ENCODE peak calls at places on chromosomes 11 and 22, in eight cellular contexts. V is stomach; Y is PC-3; R is effector memory CD4-positive, alpha-beta T cell; B is IMR-90; K is suprapubic skin; I is cardiac muscle cell; Q is A549. L is an unnamed sample. For H3K9me3 and H3K4me1, the result is how much of the 10 kb centered on the place peaks cover.

GRCh38 chr11:92711913-92712312 is 257.5 kb upstream of the MTNR1B start:
- DNase-seq in V (no peak), Y (peak), R (no peak), B (no peak), K (no peak), I (no peak), Q (no peak), L (no peak)

GRCh38 chr11:128867277-128867676 is at the start of gene KCNJ1:
- DNase-seq in V (no peak), Y (peak), R (no peak), B (no peak), K (no peak), I (no peak), Q (no peak), L (no peak)

GRCh38 chr11:95098826-95099225 is 9.2 kb downstream of the ENDOD1 start:
- DNase-seq in V (no peak), Y (no peak), R (no peak), B (no peak), K (no peak), I (no peak), Q (no peak), L (no peak)

GRCh38 chr11:116723511-116723910 is 49.3 kb downstream of the BUD13 start:
- DNase-seq in V (no peak), Y (no peak), R (no peak), B (no peak), K (no peak), I (no peak), Q (no peak), L (no peak)

GRCh38 chr22:23137905-23138520 is 3.8 kb downstream of the RSPH14 start:
- DNase-seq in V (no peak), Y (no peak), R (peak), B (no peak), K (no peak), I (no peak), Q (no peak), L (no peak)

GRCh38 chr22:27317961-27318360 is 483.6 kb downstream of the MN1 start:
- DNase-seq in V (no peak), Y (no peak), R (no peak), B (no peak), K (no peak), I (no peak), Q (no peak), L (no peak)

GRCh38 chr11:73172992-73173656 is 31.0 kb upstream of the FCHSD2 start:
- DNase-seq in V (no peak), Y (no peak), R (no peak), B (no peak), K (no peak), I (peak), Q (no peak), L (no peak)

GRCh38 chr11:73461335-73461840 is 85.2 kb downstream of the RELT start:
- DNase-seq in V (no peak), Y (no peak), R (no peak), B (peak), K (no peak), I (no peak), Q (no peak), L (no peak)

GRCh38 chr11:27882066-27882697 is 181.9 kb upstream of the BDNF start:
- DNase-seq in V (no peak), Y (peak), R (no peak), B (peak), K (no peak), I (no peak), Q (no peak), L (peak)

GRCh38 chr11:78080818-78081495 is 1.3 kb upstream of the NDUFC2 start:
- DNase-seq in V (no peak), Y (peak), R (no peak), B (peak), K (no peak), I (no peak), Q (no peak), L (no peak)

GRCh38 chr22:22576244-22576988 is 17.4 kb upstream of the PRAME start:
- DNase-seq in V (peak), Y (peak), R (no peak), B (peak), K (no peak), I (no peak), Q (peak), L (peak)

GRCh38 chr11:126949066-126949945 is 51.3 kb downstream of the KIRREL3 start:
- DNase-seq in V (no peak), Y (no peak), R (no peak), B (peak), K (no peak), I (no peak), Q (no peak), L (peak)

GRCh38 chr22:26547426-26547825 is 35.2 kb upstream of the TFIP11 start:
- DNase-seq in V (no peak), Y (no peak), R (no peak), B (peak), K (no peak), I (no peak), Q (no peak), L (no peak)

GRCh38 chr11:1874406-1875092 is 17.1 kb downstream of the PRR33 start:
- DNase-seq in V (no peak), Y (no peak), R (no peak), B (no peak), K (peak), I (no peak), Q (no peak), L (no peak)

GRCh38 chr22:48531721-48532435 is 1295.8 kb downstream of the BRD1 start:
- DNase-seq in V (no peak), Y (no peak), R (no peak), B (no peak), K (no peak), I (no peak), Q (no peak), L (no peak)

GRCh38 chr22:48530666-48531065 is 1297.0 kb downstream of the BRD1 start:
- DNase-seq in V (no peak), Y (no peak), R (no peak), B (no peak), K (no peak), I (no peak), Q (no peak), L (no peak)

GRCh38 chr22:48531108-48531507 is 1296.6 kb downstream of the BRD1 start:
- DNase-seq in V (no peak), Y (no peak), R (no peak), B (no peak), K (no peak), I (no peak), Q (no peak), L (no peak)

GRCh38 chr22:48523761-48524160 is 1303.9 kb downstream of the BRD1 start:
- DNase-seq in V (no peak), Y (no peak), R (no peak), B (no peak), K (no peak), I (no peak), Q (no peak), L (no peak)

GRCh38 chr22:48528221-48528915 is 1299.3 kb downstream of the BRD1 start:
- DNase-seq in V (peak), Y (no peak), R (no peak), B (no peak), K (no peak), I (no peak), Q (no peak), L (no peak)
- H3K9me3 ChIP-seq in V (under half), Y (under half), R (under half), B (half or more), K (under half), I (under half), Q (under half), L (under half)

GRCh38 chr11:119678351-119678750 is 50.6 kb downstream of the NECTIN1 start:
- DNase-seq in V (no peak), Y (no peak), R (no peak), B (no peak), K (no peak), I (no peak), Q (no peak), L (no peak)

GRCh38 chr11:119672597-119672996 is 56.4 kb downstream of the NECTIN1 start:
- DNase-seq in V (no peak), Y (no peak), R (no peak), B (no peak), K (no peak), I (no peak), Q (no peak), L (no peak)

GRCh38 chr11:119677840-119678239 is 51.2 kb downstream of the NECTIN1 start:
- DNase-seq in V (no peak), Y (no peak), R (no peak), B (no peak), K (no peak), I (no peak), Q (no peak), L (no peak)

GRCh38 chr11:119673389-119674336 is 55.3 kb downstream of the NECTIN1 start:
- DNase-seq in V (peak), Y (no peak), R (no peak), B (no peak), K (no peak), I (no peak), Q (no peak), L (no peak)

DNA sequence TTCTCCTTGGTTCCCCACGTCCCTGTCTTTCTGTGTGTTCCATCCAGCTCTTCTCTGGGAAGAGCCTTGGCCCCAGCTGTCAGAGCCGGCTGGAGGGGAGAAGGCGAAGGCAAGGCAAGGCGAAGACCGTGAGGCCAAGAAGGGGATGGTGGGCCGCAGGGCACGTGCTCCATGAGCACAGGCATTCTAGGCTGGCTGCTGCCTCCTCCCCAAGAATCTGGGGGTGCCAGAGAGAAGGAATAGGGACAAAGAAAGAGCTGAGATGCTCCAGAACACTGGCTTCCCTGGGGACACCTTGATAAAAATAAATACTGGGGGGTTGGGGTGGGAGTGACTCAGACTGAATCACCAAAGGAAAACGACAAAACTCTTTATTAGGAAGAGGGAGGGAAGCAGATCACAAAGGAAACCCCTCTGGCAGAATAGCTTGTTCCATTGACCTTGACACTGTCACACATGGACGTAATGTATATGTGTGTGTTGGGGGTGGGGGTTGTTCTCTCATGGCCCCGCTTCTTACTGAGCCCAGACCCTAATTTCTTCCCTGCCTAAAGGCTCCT is 52.5 kb downstream of the NECTIN1 start:
- DNase-seq in V (no peak), Y (peak), R (no peak), B (peak), K (no peak), I (no peak), Q (no peak), L (no peak)
- H3K4me1 ChIP-seq in V (under half), Y (under half), R (under half), B (under half), K (half or more), I (under half), Q (under half), L (under half)

GRCh38 chr22:49136816-49137180 is 690.9 kb downstream of the BRD1 start:
- DNase-seq in V (no peak), Y (no peak), R (no peak), B (no peak), K (no peak), I (no peak), Q (no peak), L (no peak)
- H3K9me3 ChIP-seq in V (under half), Y (under half), R (under half), B (under half), K (under half), I (under half), Q (under half), L (under half)

DNA sequence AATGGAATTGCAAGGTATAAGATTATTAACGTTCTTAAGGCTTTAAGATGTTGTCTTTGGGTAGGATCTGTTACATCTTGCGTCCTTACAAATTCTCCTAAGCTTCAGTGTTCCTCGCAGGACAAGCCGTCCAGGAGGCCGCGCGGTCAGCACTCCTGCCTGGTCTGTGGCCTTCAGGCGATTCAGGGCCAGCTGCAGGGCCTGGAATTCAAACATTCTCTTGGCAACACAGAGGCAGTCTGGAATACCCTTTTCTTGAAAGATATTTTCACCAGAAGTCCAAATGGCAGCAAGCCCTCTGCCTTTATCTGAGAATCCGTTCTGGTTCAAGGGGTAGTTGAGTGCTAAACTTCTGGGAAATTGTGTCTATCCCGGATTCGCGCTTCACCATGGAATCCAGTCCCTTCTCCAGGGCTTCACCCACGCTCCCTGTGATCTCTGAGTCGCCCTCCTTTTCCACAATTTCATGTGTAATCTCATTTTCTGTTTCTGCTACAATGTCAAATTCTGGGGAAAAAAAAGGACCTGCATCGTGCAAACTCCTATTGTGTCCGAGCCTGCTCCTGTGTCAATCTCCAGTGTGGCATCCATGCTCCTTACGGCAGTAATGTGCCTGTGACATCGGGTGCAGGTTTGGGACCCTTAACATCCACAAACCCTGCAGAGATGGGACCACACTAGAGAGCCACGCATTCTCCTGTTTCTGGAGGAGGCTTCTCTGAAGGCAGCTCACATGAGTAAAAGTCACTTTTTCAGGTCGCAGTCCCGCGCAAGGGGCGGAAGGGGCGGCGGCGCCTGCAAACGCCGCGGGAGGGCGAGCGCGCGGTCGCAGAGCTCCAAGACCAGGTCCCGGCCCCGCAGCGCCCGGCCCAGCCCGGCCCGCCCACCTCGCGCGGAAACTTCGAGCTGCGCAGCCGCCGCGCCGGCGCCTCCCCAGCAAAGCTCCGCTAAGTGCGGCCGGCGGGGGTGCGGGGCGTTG is 25.3 kb upstream of the SORL1 start:
- DNase-seq in V (peak), Y (peak), R (no peak), B (no peak), K (no peak), I (peak), Q (peak), L (no peak)
- H3K4me1 ChIP-seq in V (under half), Y (under half), R (under half), B (under half), K (under half), I (under half), Q (under half), L (under half)

GRCh38 chr11:69129053-69129452 is 26.7 kb upstream of the SMIM38 start:
- DNase-seq in V (no peak), Y (no peak), R (no peak), B (no peak), K (no peak), I (no peak), Q (no peak), L (no peak)

GRCh38 chr11:69132301-69132670 is 23.4 kb upstream of the SMIM38 start:
- DNase-seq in V (no peak), Y (no peak), R (no peak), B (no peak), K (no peak), I (no peak), Q (no peak), L (no peak)

GRCh38 chr11:69129647-69130046 is 26.1 kb upstream of the SMIM38 start:
- DNase-seq in V (no peak), Y (no peak), R (no peak), B (no peak), K (no peak), I (no peak), Q (no peak), L (no peak)

GRCh38 chr11:69131644-69132300 is 24.0 kb upstream of the SMIM38 start:
- DNase-seq in V (peak), Y (peak), R (no peak), B (peak), K (no peak), I (peak), Q (peak), L (peak)

GRCh38 chr11:69130586-69131566 is 24.9 kb upstream of the SMIM38 start:
- DNase-seq in V (peak), Y (no peak), R (no peak), B (no peak), K (no peak), I (no peak), Q (no peak), L (no peak)
- H3K9me3 ChIP-seq in V (under half), Y (under half), R (under half), B (under half), K (under half), I (under half), Q (under half), L (under half)

L was measured in adipocyte.